ENCODE peak calls at places on chromosome 10, in five cellular contexts. X is Panc1, B is spleen, C is transverse colon, U is H1. S is an unnamed sample.
A peak's percentile ranks its signal among the peaks of the same experiment; 100 is the strongest.

GRCh38 chr10:120607016-120607709 is 150.1 kb downstream of the PLPP4 start:
- DNase-seq in X (no peak), B (no peak), C (no peak), U (no peak), S (no peak)

GRCh38 chr10:89518108-89518507 is 17.3 kb downstream of the SLC16A12 start:
- DNase-seq in X (no peak), B (no peak), C (no peak), U (no peak), S (no peak)

GRCh38 chr10:84264611-84265141 is 19.8 kb downstream of the RGR start:
- DNase-seq in X (peak; percentile 73), B (peak; percentile 85), C (peak; percentile 70), U (peak; percentile 87), S (no peak)

GRCh38 chr10:129715805-129716785 is 248.0 kb downstream of the EBF3 start:
- DNase-seq in X (no peak), B (no peak), C (no peak), U (no peak), S (no peak)

GRCh38 chr10:94496010-94496409 is 49.6 kb upstream of the HELLS start:
- DNase-seq in X (no peak), B (no peak), C (no peak), U (no peak), S (no peak)

GRCh38 chr10:51046668-51047067 is 27.6 kb upstream of the PRKG1 start:
- DNase-seq in X (no peak), B (no peak), C (no peak), U (no peak), S (no peak)

GRCh38 chr10:23081891-23082290 is 13.5 kb upstream of the MSRB2 start:
- DNase-seq in X (no peak), B (no peak), C (no peak), U (no peak), S (no peak)

GRCh38 chr10:104638861-104639594 is 2.1 kb upstream of the SORCS3 start:
- DNase-seq in X (no peak), B (peak; percentile 61), C (no peak), U (peak; percentile 86), S (peak; percentile 63)

GRCh38 chr10:122525788-122526187 is 34.8 kb upstream of the DMBT1 start:
- DNase-seq in X (no peak), B (no peak), C (peak; percentile 60), U (no peak), S (peak; percentile 40)

GRCh38 chr10:119715628-119716505 is 10.0 kb upstream of the INPP5F start:
- DNase-seq in X (no peak), B (no peak), C (no peak), U (no peak), S (peak; percentile 31)

GRCh38 chr10:79310217-79310865 is 36.9 kb upstream of the PPIF start:
- DNase-seq in X (no peak), B (peak; percentile 73), C (no peak), U (no peak), S (no peak)

GRCh38 chr10:28768227-28768626 is 90.9 kb downstream of the BAMBI start:
- DNase-seq in X (no peak), B (no peak), C (no peak), U (peak; percentile 31), S (no peak)

GRCh38 chr10:118721005-118721876 is 33.5 kb downstream of the CACUL1 start:
- DNase-seq in X (peak; percentile 50), B (no peak), C (peak; percentile 58), U (peak; percentile 73), S (no peak)

GRCh38 chr10:125757742-125758141 is 17.9 kb downstream of the MMP21 start:
- DNase-seq in X (no peak), B (no peak), C (no peak), U (no peak), S (no peak)

GRCh38 chr10:133026726-133027395 is 60.9 kb upstream of the ADGRA1 start:
- DNase-seq in X (no peak), B (no peak), C (no peak), U (no peak), S (no peak)

GRCh38 chr10:14688606-14689005 is 86.1 kb downstream of the FAM107B start:
- DNase-seq in X (no peak), B (no peak), C (no peak), U (no peak), S (no peak)
- H3K27ac ChIP-seq in X (no peak overlapping the region), B (no peak overlapping the region), C (no peak overlapping the region), U (no peak overlapping the region), S (no peak overlapping the region)

GRCh38 chr10:1544209-1544673 is 193.1 kb downstream of the ADARB2 start:
- DNase-seq in X (no peak), B (peak; percentile 68), C (no peak), U (no peak), S (no peak)
- TF ChIP-seq POLR2AphosphoS5 in X (no peak), B (no peak), C (no peak), U (no peak), S (no peak)

DNA sequence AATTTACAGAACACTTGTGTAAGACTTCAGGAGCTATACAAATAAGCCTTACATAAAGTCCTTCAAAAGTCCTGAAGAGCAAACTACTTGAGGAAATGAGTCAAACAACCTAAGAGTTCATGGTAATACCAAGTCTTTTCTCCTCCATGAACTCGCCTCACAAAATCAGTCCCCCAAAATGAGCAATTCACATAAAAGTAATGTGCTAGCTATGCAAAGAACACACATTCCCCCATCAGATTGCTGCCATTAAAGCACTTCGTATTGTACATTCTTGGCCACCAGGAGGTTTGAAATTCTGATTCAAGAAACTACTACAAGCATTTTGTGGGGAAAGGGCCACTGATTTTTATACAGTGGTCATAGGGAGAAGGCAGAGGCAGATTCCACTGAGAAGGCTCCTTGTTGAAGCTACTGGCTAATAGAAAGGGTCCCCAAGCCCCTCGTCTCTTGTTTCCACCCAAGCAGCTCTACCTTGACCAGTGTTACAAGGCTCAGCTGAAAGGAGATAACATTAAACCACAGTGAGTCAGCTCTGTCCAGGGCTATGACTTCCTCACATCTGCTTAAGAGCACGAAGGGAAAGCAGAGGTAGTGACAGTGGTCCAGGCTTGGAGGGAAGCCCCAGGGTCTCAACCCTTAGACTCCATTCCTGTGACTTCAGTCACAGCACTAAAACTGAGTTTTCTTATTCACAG is 115.2 kb upstream of the CDK1 start:
- DNase-seq in X (no peak), B (no peak), C (no peak), U (no peak), S (no peak)
- TF ChIP-seq CTCF in X (peak; percentile 9), B (no peak), C (no peak), U (no peak), S (no peak)

GRCh38 chr10:11593612-11594011 is 17.8 kb downstream of the USP6NL start:
- DNase-seq in X (no peak), B (no peak), C (peak; percentile 53), U (no peak), S (no peak)

GRCh38 chr10:11595395-11595692 is 16.1 kb downstream of the USP6NL start:
- DNase-seq in X (no peak), B (no peak), C (no peak), U (no peak), S (no peak)

GRCh38 chr10:11597470-11597869 is 14.0 kb downstream of the USP6NL start:
- DNase-seq in X (no peak), B (no peak), C (no peak), U (no peak), S (no peak)

GRCh38 chr10:11598749-11599396 is 12.6 kb downstream of the USP6NL start:
- DNase-seq in X (no peak), B (no peak), C (no peak), U (no peak), S (no peak)

DNA sequence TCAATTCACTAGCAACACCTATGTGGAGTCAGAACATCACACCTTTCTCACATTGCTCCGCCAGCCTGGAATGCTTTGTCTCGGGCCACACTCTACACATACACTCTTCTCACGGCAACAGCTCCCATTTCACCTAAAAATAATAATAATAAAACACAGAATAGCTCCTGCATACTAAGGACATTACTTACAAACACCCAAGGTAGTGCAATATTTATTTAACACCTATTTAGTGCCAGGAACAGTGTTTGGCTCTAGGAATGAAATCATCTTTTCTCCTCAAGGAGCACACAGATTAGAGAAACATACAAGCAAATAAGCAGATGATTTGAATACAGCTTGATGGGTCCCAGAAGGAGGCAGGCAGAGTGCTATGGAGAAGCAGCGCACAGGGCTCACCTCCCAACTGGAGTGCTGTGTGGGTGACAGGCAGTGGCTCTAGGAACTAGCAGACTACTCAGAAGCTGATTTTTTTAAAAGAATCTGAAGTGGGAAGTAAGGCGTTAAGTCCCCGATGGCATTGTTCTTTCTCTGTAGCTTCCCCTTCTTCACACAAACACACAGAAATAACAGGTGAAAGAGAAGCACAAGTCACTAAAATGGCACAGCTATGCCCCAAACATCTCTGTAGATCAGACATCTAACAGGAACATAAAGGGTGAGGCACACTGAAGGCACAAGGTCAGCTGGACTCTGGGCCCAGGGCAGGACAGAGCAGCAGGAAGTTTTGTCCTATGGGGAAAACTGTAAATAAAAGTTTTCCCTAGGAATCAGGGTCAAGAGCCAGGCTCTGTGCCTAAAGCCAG is 16.7 kb downstream of the USP6NL start:
- DNase-seq in X (no peak), B (no peak), C (no peak), U (no peak), S (no peak)
- H3K27ac ChIP-seq in X (no peak overlapping the region), B (peak overlapping the region; percentile 86), C (no peak overlapping the region), U (peak overlapping the region; percentile 47), S (peak overlapping the region; percentile 30)

DNA sequence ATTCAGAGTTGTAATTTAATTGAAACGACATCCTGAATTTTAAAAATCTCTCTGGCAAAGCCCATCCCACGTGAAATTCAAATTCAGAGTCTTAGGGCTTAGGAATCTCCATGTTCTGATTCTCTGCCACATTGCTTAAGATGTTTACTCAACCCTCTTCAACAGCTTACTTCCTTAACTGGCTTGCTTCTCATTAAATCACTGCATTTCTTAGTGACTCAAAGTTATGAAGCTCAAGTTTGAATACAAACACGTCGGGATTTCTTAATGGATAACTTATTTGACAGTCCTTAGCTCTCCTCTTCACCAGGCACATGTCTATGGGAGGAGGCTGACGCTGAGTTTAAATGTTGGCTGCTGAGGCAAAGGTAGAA is 300.1 kb upstream of the PITRM1 start:
- DNase-seq in X (no peak), B (no peak), C (no peak), U (no peak), S (no peak)
- TF ChIP-seq POLR2AphosphoS5 in X (no peak), B (no peak), C (peak; percentile 87), U (no peak), S (peak; percentile 41)

DNA sequence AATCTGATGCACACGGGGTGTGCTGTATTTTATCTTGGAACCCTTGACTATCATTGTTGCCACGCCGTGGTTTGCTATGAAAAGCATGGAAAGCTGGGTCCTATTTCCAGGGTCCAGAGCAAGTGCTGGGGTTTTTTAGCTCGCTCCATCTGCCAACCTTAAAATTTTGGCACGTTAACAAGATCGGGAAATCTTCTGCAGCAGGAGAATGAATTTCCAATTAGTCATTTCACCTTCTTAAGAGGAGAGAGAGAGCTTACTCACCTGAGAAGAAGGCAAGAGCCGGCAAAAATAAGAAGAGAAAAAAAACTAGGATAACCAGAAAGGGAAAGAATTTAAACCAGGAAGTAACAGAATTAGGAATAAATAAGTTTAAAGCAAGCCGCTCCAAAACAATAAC is 223.6 kb upstream of the CELF2 start:
- DNase-seq in X (no peak), B (no peak), C (no peak), U (no peak), S (no peak)
- TF ChIP-seq CTCF in X (no peak), B (no peak), C (no peak), U (no peak), S (no peak)

GRCh38 chr10:30453764-30454527 is 20.0 kb downstream of the MAP3K8 start:
- DNase-seq in X (no peak), B (no peak), C (no peak), U (no peak), S (no peak)

GRCh38 chr10:30459283-30459682 is 25.3 kb downstream of the MAP3K8 start:
- DNase-seq in X (no peak), B (peak; percentile 81), C (peak; percentile 22), U (no peak), S (no peak)

GRCh38 chr10:30456262-30456661 is 22.3 kb downstream of the MAP3K8 start:
- DNase-seq in X (no peak), B (peak; percentile 88), C (peak; percentile 42), U (no peak), S (peak; percentile 66)

GRCh38 chr10:30455816-30456215 is 21.8 kb downstream of the MAP3K8 start:
- DNase-seq in X (no peak), B (peak; percentile 87), C (peak; percentile 31), U (no peak), S (peak; percentile 47)

GRCh38 chr10:30454744-30455498 is 20.9 kb downstream of the MAP3K8 start:
- DNase-seq in X (no peak), B (no peak), C (no peak), U (no peak), S (no peak)
- H3K27ac ChIP-seq in X (no peak overlapping the region), B (peak overlapping the region; percentile 88), C (peak overlapping the region; percentile 75), U (no peak overlapping the region), S (peak overlapping the region; percentile 77)

S was measured in upper lobe of left lung.